ENCODE peak calls at places on chromosomes 1 and 21, in five cellular contexts. X is PC-3, F is cardiac muscle cell, A is tibial nerve, Z is epithelial cell of proximal tubule. B is an unnamed sample.

GRCh38 chr1:25647863-25648262 is 31.3 kb downstream of the MAN1C1 start:
- DNase-seq in X (no peak), Z (no peak), F (no peak), A (no peak), B (no peak)

GRCh38 chr1:15304708-15305326 is 57.8 kb downstream of the FHAD1 start:
- DNase-seq in F (peak), Z (peak), A (peak), X (peak), B (peak)

GRCh38 chr1:40736085-40736531 is 44.6 kb downstream of the NFYC start:
- DNase-seq in A (no peak), X (no peak), Z (peak), F (peak), B (peak)

GRCh38 chr1:9174243-9174642 is 45.3 kb upstream of the GPR157 start:
- DNase-seq in F (no peak), Z (no peak), X (no peak), A (no peak), B (no peak)

GRCh38 chr1:18653375-18653774 is 22.7 kb downstream of the PAX7 start:
- DNase-seq in A (no peak), Z (no peak), F (no peak), X (no peak), B (no peak)

GRCh38 chr21:25929859-25930520 is 195.2 kb downstream of the GABPA start:
- DNase-seq in F (no peak), Z (no peak), X (no peak), A (no peak), B (peak)

GRCh38 chr1:184424171-184424570 is 37.3 kb downstream of the C1orf21 start:
- DNase-seq in Z (no peak), F (no peak), A (no peak), X (no peak), B (no peak)

GRCh38 chr1:208431721-208432120 is 187.5 kb upstream of the PLXNA2 start:
- DNase-seq in A (no peak), X (peak), Z (peak), F (no peak), B (no peak)

GRCh38 chr1:33152685-33153432 is 29.0 kb downstream of the TRIM62 start:
- DNase-seq in Z (no peak), F (no peak), A (peak), X (no peak), B (peak)

GRCh38 chr1:67316180-67316902 is 8.7 kb downstream of the IL12RB2 start:
- DNase-seq in F (no peak), Z (no peak), A (no peak), X (no peak), B (no peak)

GRCh38 chr1:155010211-155010918 is 7.8 kb downstream of the ZBTB7B start:
- DNase-seq in Z (no peak), F (no peak), X (no peak), A (no peak), B (no peak)

GRCh38 chr1:152501704-152502103 is 8.9 kb upstream of the LCE5A start:
- DNase-seq in F (no peak), A (no peak), X (peak), Z (no peak), B (no peak)

GRCh38 chr21:31873275-31873695 is 465 bp downstream of the HUNK start:
- DNase-seq in Z (no peak), X (no peak), A (no peak), F (peak), B (no peak)

GRCh38 chr21:29384608-29385359 is 86.1 kb downstream of the BACH1 start:
- DNase-seq in X (no peak), Z (no peak), A (no peak), F (no peak), B (no peak)

GRCh38 chr1:162349635-162350330 is 26.9 kb downstream of the SPATA46 start:
- DNase-seq in Z (peak), F (no peak), A (no peak), X (peak), B (peak)

GRCh38 chr1:47405697-47406096 is 10.4 kb upstream of the FOXE3 start:
- DNase-seq in Z (no peak), F (no peak), X (no peak), A (peak), B (no peak)

GRCh38 chr1:41538741-41539415 is 54.4 kb upstream of the EDN2 start:
- DNase-seq in X (no peak), A (no peak), Z (no peak), F (no peak), B (no peak)

GRCh38 chr1:234707641-234708040 is 97.7 kb upstream of the IRF2BP2 start:
- DNase-seq in X (peak), Z (no peak), A (no peak), F (no peak), B (peak)

GRCh38 chr1:40276122-40276521 is 18.1 kb downstream of the ZMPSTE24 start:
- DNase-seq in F (no peak), X (no peak), Z (no peak), A (no peak), B (no peak)

GRCh38 chr1:26411624-26412074 is 1.0 kb downstream of the LIN28A start:
- DNase-seq in F (peak), A (no peak), X (no peak), Z (no peak), B (no peak)

GRCh38 chr1:92662048-92662447 is 122.9 kb downstream of the EVI5 start:
- DNase-seq in F (no peak), X (no peak), Z (no peak), A (no peak), B (peak)

GRCh38 chr21:44456207-44456914 is 1.1 kb downstream of the LRRC3 start:
- DNase-seq in A (no peak), X (no peak), Z (no peak), F (no peak), B (no peak)

GRCh38 chr1:175599212-175599681 is 144.1 kb downstream of the TNR start:
- DNase-seq in Z (no peak), A (no peak), F (peak), X (no peak), B (no peak)

GRCh38 chr1:75797273-75797588 is 549 bp downstream of the MSH4 start:
- DNase-seq in Z (no peak), A (no peak), F (no peak), X (no peak), B (no peak)

GRCh38 chr1:170309389-170310013 is 163.7 kb downstream of the NTMT2 start:
- DNase-seq in F (peak), Z (no peak), A (no peak), X (peak), B (peak)

GRCh38 chr21:45779226-45779625 is 135.7 kb downstream of the PCBP3 start:
- DNase-seq in Z (no peak), F (no peak), A (no peak), X (no peak), B (no peak)

GRCh38 chr1:219699870-219700269 is 87.0 kb upstream of the ZC3H11B start:
- DNase-seq in X (peak), A (no peak), Z (no peak), F (no peak), B (peak)

GRCh38 chr21:29301703-29302102 is 3.0 kb downstream of the BACH1 start:
- DNase-seq in Z (no peak), F (no peak), A (no peak), X (no peak), B (no peak)

GRCh38 chr1:85200367-85200869 is 398 bp downstream of the SYDE2 start:
- DNase-seq in A (peak), Z (no peak), F (peak), X (no peak), B (no peak)

GRCh38 chr1:85200870-85201339 is at the start of gene SYDE2:
- DNase-seq in A (peak), X (peak), Z (no peak), F (peak), B (peak)

GRCh38 chr1:85201340-85202091 is 700 bp upstream of the SYDE2 start:
- DNase-seq in F (peak), A (peak), X (peak), Z (no peak), B (peak)

GRCh38 chr1:85199667-85200366 is 999 bp downstream of the SYDE2 start:
- DNase-seq in X (peak), Z (no peak), F (no peak), A (no peak), B (peak)

DNA sequence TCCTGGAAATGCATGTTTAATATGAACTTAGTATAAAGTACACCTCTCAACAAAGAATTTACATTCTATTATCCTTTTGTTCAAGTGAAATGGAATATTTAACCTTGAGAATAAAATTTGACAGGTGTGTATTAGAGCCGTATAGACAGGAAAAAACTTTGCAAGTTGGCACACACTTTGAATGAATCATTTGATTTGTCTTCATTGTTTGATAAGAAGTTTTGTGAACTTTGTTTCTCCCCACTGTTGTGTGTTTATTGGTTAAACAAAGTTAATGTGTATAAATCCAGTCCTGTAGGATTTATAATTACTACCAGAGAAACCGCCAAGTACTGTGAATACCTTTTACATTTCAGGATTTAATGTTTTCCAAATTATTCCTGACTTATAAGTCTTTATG is 2.0 kb downstream of the SYDE2 start:
- DNase-seq in A (no peak), F (no peak), Z (no peak), X (peak), B (no peak)
- H3K4me3 ChIP-seq in A (peak), F (peak), Z (peak), X (peak), B (no peak)

GRCh38 chr1:209613351-209614150 is 30.0 kb downstream of the CAMK1G start:
- DNase-seq in Z (no peak), A (no peak), F (no peak), X (no peak), B (no peak)

GRCh38 chr1:209614151-209614420 is 30.6 kb downstream of the CAMK1G start:
- DNase-seq in X (no peak), F (no peak), Z (no peak), A (no peak), B (no peak)

GRCh38 chr1:209610378-209610905 is 26.9 kb downstream of the CAMK1G start:
- DNase-seq in A (no peak), Z (no peak), X (no peak), F (peak), B (no peak)

GRCh38 chr1:209612646-209613350 is 29.3 kb downstream of the CAMK1G start:
- DNase-seq in A (no peak), F (no peak), X (no peak), Z (no peak), B (no peak)

DNA sequence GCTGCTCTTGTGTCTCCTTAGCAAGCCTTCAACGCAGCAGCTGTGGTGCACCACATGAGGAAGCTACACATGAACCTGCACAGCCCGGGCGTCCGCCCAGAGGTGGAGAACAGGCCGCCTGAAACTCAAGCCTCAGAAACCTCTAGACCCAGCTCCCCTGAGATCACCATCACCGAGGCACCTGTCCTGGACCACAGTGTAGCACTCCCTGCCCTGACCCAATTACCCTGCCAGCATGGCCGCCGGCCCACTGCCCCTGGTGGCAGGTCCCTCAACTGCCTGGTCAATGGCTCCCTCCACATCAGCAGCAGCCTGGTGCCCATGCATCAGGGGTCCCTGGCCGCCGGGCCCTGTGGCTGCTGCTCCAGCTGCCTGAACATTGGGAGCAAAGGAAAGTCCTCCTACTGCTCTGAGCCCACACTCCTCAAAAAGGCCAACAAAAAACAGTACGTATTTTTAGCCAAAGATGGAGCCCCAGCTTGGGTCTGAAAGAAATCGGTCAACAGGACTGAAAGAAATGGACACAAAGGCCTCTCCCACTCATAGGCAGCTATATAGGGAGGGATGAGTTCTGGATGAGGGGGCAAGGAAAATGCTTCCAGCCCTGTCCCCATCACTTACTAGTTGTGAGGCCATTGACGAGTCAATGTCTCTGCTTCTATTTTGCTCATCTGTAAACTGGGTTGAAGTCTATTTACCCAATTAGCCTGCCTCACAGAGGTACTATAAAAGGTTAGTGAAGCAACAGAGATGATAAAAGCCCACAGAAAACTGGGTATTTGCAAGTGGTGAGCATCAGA is 28.5 kb downstream of the CAMK1G start:
- DNase-seq in Z (no peak), F (no peak), X (no peak), A (no peak), B (no peak)
- TF ChIP-seq CTCF in Z (no peak), F (no peak), X (peak), A (no peak), B (no peak)

GRCh38 chr1:87044840-87045239 is 130.4 kb downstream of the HS2ST1 start:
- DNase-seq in Z (no peak), F (no peak), X (no peak), A (no peak), B (peak)

GRCh38 chr1:87042127-87042811 is 127.8 kb downstream of the HS2ST1 start:
- DNase-seq in X (no peak), A (no peak), Z (no peak), F (no peak), B (no peak)

GRCh38 chr1:87045757-87046422 is 131.5 kb downstream of the HS2ST1 start:
- DNase-seq in Z (no peak), F (no peak), A (no peak), X (no peak), B (no peak)

GRCh38 chr1:87046951-87047350 is 132.5 kb downstream of the HS2ST1 start:
- DNase-seq in X (no peak), F (no peak), A (no peak), Z (no peak), B (no peak)

DNA sequence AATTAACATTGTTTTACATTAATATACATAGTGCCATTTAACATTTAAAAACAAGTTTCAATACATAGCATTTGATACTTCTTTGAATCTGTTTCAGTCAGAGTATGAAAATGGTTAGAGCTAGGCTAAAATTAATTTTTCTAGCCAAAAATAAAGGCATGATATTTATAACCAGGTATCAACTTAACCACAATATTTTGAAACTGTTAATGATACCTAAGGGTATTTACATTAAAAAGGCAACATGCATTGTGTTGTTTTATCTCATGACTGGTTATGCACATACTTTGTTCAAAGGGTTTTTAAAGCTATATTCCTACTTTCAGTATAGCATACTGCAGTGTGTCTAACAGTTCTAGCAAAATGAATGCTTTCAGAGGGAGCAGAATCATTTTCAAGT is 130.0 kb downstream of the HS2ST1 start:
- DNase-seq in A (no peak), Z (no peak), F (no peak), X (no peak), B (no peak)
- H3K4me3 ChIP-seq in A (no peak), Z (no peak), F (no peak), X (no peak), B (no peak)

GRCh38 chr1:31618916-31619846 is 1.7 kb downstream of the HCRTR1 start:
- DNase-seq in A (no peak), X (no peak), Z (no peak), F (no peak), B (no peak)

GRCh38 chr1:31617218-31617916 is at the start of gene HCRTR1:
- DNase-seq in X (no peak), A (no peak), Z (no peak), F (no peak), B (no peak)

GRCh38 chr1:31615939-31616338 is 1.6 kb upstream of the HCRTR1 start:
- DNase-seq in A (no peak), Z (no peak), F (no peak), X (no peak), B (no peak)

GRCh38 chr1:31615414-31615813 is 2.1 kb upstream of the HCRTR1 start:
- DNase-seq in Z (no peak), X (no peak), A (no peak), F (no peak), B (peak)

GRCh38 chr1:31617917-31618746 is 643 bp downstream of the HCRTR1 start:
- DNase-seq in F (peak), X (peak), Z (no peak), A (no peak), B (peak)
- TF ChIP-seq CTCF in F (peak), X (peak), Z (peak), A (peak), B (peak)

GRCh38 chr1:220878223-220879081 is 791 bp upstream of the HLX start:
- DNase-seq in X (no peak), A (no peak), F (no peak), Z (no peak), B (no peak)
- H3K4me3 ChIP-seq in X (peak), A (peak), F (peak), Z (peak), B (peak)

DNA sequence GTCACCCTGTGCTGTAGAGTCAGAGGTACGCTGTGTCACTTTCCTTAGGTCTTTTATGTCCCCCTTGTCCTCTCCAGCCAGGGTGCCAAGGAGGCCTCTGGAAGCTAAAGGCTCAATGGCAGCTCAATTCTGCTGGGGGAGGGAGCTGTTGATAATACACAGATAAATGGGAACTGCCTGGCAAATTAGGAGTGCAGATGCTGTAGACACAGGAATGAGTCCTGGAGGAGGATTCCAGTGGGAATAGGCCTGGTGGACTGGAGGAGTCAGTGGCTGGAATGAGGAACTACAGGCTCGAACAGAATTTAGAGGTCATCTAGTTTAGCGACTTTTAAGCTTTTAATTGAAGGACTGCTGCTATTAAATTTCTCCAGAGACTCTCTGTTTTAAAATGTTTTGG is 9.2 kb upstream of the IL19 start:
- DNase-seq in F (peak), X (no peak), Z (no peak), A (no peak), B (no peak)
- TF ChIP-seq CTCF in F (peak), X (peak), Z (peak), A (no peak), B (peak)